ENCODE peak calls at places on chromosomes 11 and 22, in nine cellular contexts. H, V, M, Q, S, G, Z, J and N are unnamed samples.
A peak's percentile ranks its signal among the peaks of the same experiment; 100 is the strongest.

GRCh38 chr22:41939981-41940852 is 6.7 kb downstream of the CENPM start:
- DNase-seq in H (no peak), V (no peak), M (peak; percentile 4), Q (peak; percentile 26), S (no peak), G (peak; percentile 45), Z (peak; percentile 81), J (no peak), N (no peak)

GRCh38 chr11:15146271-15147003 is 31.7 kb downstream of the INSC start:
- DNase-seq in H (no peak), V (no peak), M (no peak), Q (no peak), S (no peak), G (no peak), Z (no peak), J (no peak), N (no peak)

GRCh38 chr11:46416656-46417055 is 25.1 kb upstream of the CHRM4 start:
- DNase-seq in H (no peak), V (no peak), M (no peak), Q (no peak), S (no peak), G (no peak), Z (no peak), J (no peak), N (no peak)

GRCh38 chr11:128522063-128522942 is 65.1 kb downstream of the ETS1 start:
- DNase-seq in H (peak; percentile 86), V (peak; percentile 97), M (peak; percentile 93), Q (peak; percentile 84), S (peak; percentile 97), G (peak; percentile 94), Z (peak; percentile 65), J (peak; percentile 99), N (peak; percentile 79)

GRCh38 chr11:117703209-117703608 is 93.8 kb downstream of the DSCAML1 start:
- DNase-seq in H (no peak), V (no peak), M (no peak), Q (no peak), S (no peak), G (no peak), Z (no peak), J (no peak), N (no peak)

GRCh38 chr11:118082880-118083543 is 3.8 kb downstream of the SMIM35 start:
- DNase-seq in H (no peak), V (no peak), M (no peak), Q (no peak), S (no peak), G (no peak), Z (no peak), J (no peak), N (no peak)

GRCh38 chr22:49507607-49508292 is 319.9 kb downstream of the BRD1 start:
- DNase-seq in H (no peak), V (no peak), M (no peak), Q (no peak), S (no peak), G (no peak), Z (no peak), J (no peak), N (no peak)

GRCh38 chr11:123357990-123358827 is 71.9 kb upstream of the GRAMD1B start:
- DNase-seq in H (peak; percentile 28), V (peak; percentile 18), M (peak; percentile 37), Q (no peak), S (no peak), G (no peak), Z (no peak), J (no peak), N (no peak)

GRCh38 chr11:117942255-117942654 is 13.1 kb upstream of the TMPRSS13 start:
- DNase-seq in H (no peak), V (no peak), M (no peak), Q (no peak), S (no peak), G (no peak), Z (no peak), J (no peak), N (no peak)

GRCh38 chr11:77035580-77035979 is 1.4 kb downstream of the B3GNT6 start:
- DNase-seq in H (no peak), V (no peak), M (no peak), Q (no peak), S (no peak), G (peak; percentile 88), Z (no peak), J (no peak), N (no peak)

GRCh38 chr11:96341237-96342130 is 1.5 kb downstream of the MAML2 start:
- DNase-seq in H (no peak), V (no peak), M (peak; percentile 14), Q (peak; percentile 38), S (no peak), G (peak; percentile 75), Z (no peak), J (peak; percentile 16), N (no peak)

GRCh38 chr11:69479591-69480271 is 1.7 kb upstream of the LINC01488 start:
- DNase-seq in H (no peak), V (no peak), M (no peak), Q (no peak), S (no peak), G (no peak), Z (no peak), J (no peak), N (no peak)

GRCh38 chr11:126601136-126601535 is 245.7 kb downstream of the ST3GAL4 start:
- DNase-seq in H (no peak), V (no peak), M (no peak), Q (no peak), S (no peak), G (no peak), Z (no peak), J (no peak), N (no peak)

GRCh38 chr22:46911341-46911740 is 148.9 kb downstream of the TBC1D22A start:
- DNase-seq in H (no peak), V (no peak), M (no peak), Q (no peak), S (no peak), G (no peak), Z (no peak), J (no peak), N (no peak)

GRCh38 chr22:24410110-24410856 is 17.1 kb upstream of the ADORA2A start:
- DNase-seq in H (no peak), V (no peak), M (no peak), Q (no peak), S (no peak), G (no peak), Z (no peak), J (no peak), N (no peak)

GRCh38 chr11:85423331-85423730 is 203.8 kb downstream of the DLG2 start:
- DNase-seq in H (no peak), V (no peak), M (no peak), Q (no peak), S (no peak), G (no peak), Z (no peak), J (no peak), N (no peak)

GRCh38 chr11:15930442-15931025 is 425.8 kb downstream of the SOX6 start:
- DNase-seq in H (no peak), V (no peak), M (no peak), Q (no peak), S (no peak), G (no peak), Z (no peak), J (no peak), N (no peak)

GRCh38 chr11:35826949-35827348 is 116.9 kb upstream of the LDLRAD3 start:
- DNase-seq in H (no peak), V (no peak), M (no peak), Q (no peak), S (no peak), G (no peak), Z (no peak), J (no peak), N (no peak)

GRCh38 chr22:49310354-49310753 is 517.3 kb downstream of the BRD1 start:
- DNase-seq in H (no peak), V (no peak), M (peak; percentile 0), Q (no peak), S (no peak), G (no peak), Z (no peak), J (no peak), N (no peak)

GRCh38 chr22:32707971-32708370 is 93.5 kb upstream of the TIMP3 start:
- DNase-seq in H (no peak), V (no peak), M (no peak), Q (no peak), S (no peak), G (no peak), Z (no peak), J (no peak), N (no peak)

GRCh38 chr11:70303070-70303469 is 32.6 kb downstream of the PPFIA1 start:
- DNase-seq in H (no peak), V (peak; percentile 94), M (no peak), Q (no peak), S (no peak), G (no peak), Z (no peak), J (no peak), N (no peak)